ENCODE peak calls at places on chromosomes 1 and 21, in four cellular contexts. Z is A549, F is HepG2, M is H1. S is an unnamed sample.

GRCh38 chr1:93732514-93732913 is 50.9 kb upstream of the BCAR3 start:
- DNase-seq in F (no peak), Z (no peak), M (no peak), S (no peak)

GRCh38 chr1:56575865-56576264 is 3.5 kb downstream of the PLPP3 start:
- DNase-seq in F (no peak), M (no peak), Z (no peak), S (no peak)

GRCh38 chr1:156705918-156706646 is 699 bp upstream of the CRABP2 start:
- DNase-seq in F (peak; percentile 23), M (peak; percentile 86), Z (peak; percentile 53), S (peak; percentile 67)

GRCh38 chr1:245867724-245868123 is 639.4 kb downstream of the SMYD3 start:
- DNase-seq in F (no peak), Z (no peak), M (no peak), S (no peak)

GRCh38 chr1:212167098-212167497 is 118.1 kb upstream of the PPP2R5A start:
- DNase-seq in F (no peak), M (no peak), Z (no peak), S (peak; percentile 18)

GRCh38 chr1:204325944-204326343 is 33.8 kb downstream of the PLEKHA6 start:
- DNase-seq in F (no peak), Z (no peak), M (no peak), S (no peak)

GRCh38 chr21:30199989-30200388 is 15.9 kb downstream of the CLDN8 start:
- DNase-seq in F (no peak), Z (no peak), M (no peak), S (no peak)

GRCh38 chr1:180912801-180913616 is at the start of gene KIAA1614:
- DNase-seq in F (no peak), M (no peak), Z (no peak), S (peak; percentile 30)

GRCh38 chr1:20496241-20496661 is 10.2 kb upstream of the CAMK2N1 start:
- DNase-seq in F (peak; percentile 65), M (no peak), Z (no peak), S (no peak)

GRCh38 chr1:32266926-32267645 is 16.0 kb downstream of the LCK start:
- DNase-seq in M (no peak), F (peak; percentile 39), Z (no peak), S (no peak)

GRCh38 chr21:31351438-31351837 is 7.4 kb upstream of the TIAM1 start:
- DNase-seq in Z (no peak), M (peak; percentile 23), F (no peak), S (no peak)

GRCh38 chr1:162091681-162092524 is 22.4 kb downstream of the NOS1AP start:
- DNase-seq in M (peak; percentile 70), F (peak; percentile 97), Z (no peak), S (no peak)

GRCh38 chr1:24253569-24253968 is 65.6 kb upstream of the GRHL3 start:
- DNase-seq in M (no peak), Z (no peak), F (no peak), S (no peak)

GRCh38 chr1:40638097-40639036 is 27.1 kb downstream of the RIMS3 start:
- DNase-seq in F (no peak), Z (no peak), M (no peak), S (no peak)

GRCh38 chr21:25350056-25350455 is 257.2 kb downstream of the MRPL39 start:
- DNase-seq in Z (no peak), F (no peak), M (no peak), S (peak; percentile 31)

GRCh38 chr1:44031051-44031899 is at the start of gene SLC6A9:
- DNase-seq in M (peak; percentile 47), F (peak; percentile 31), Z (peak; percentile 47), S (no peak)

GRCh38 chr1:246002725-246003441 is 504.2 kb downstream of the SMYD3 start:
- DNase-seq in F (peak; percentile 67), Z (peak; percentile 81), M (peak; percentile 51), S (peak; percentile 81)

GRCh38 chr1:228002792-228003191 is 4.0 kb upstream of the WNT3A start:
- DNase-seq in M (no peak), Z (no peak), F (no peak), S (no peak)

GRCh38 chr1:156356875-156357534 is 12.0 kb upstream of the RHBG start:
- DNase-seq in M (peak; percentile 84), Z (peak; percentile 63), F (peak; percentile 73), S (peak; percentile 65)

GRCh38 chr1:8739377-8739776 is 78.1 kb downstream of the RERE start:
- DNase-seq in M (no peak), Z (peak; percentile 32), F (peak; percentile 38), S (peak; percentile 28)

GRCh38 chr1:15633756-15634420 is 16.6 kb downstream of the DDI2 start:
- DNase-seq in Z (no peak), F (no peak), M (no peak), S (no peak)

GRCh38 chr1:33443705-33444180 is 12.8 kb upstream of the PHC2 start:
- DNase-seq in F (no peak), M (no peak), Z (no peak), S (no peak)

GRCh38 chr1:58789322-58789856 is 5.5 kb upstream of the JUN start:
- DNase-seq in M (no peak), F (no peak), Z (no peak), S (no peak)

GRCh38 chr1:52032785-52033131 is 852 bp downstream of the KTI12 start:
- DNase-seq in M (no peak), F (peak; percentile 15), Z (peak; percentile 32), S (peak; percentile 89)

GRCh38 chr21:33864150-33864549 is 51.5 kb downstream of the ATP5PO start:
- DNase-seq in Z (no peak), F (no peak), M (no peak), S (no peak)

GRCh38 chr1:152745289-152745704 is 12.5 kb upstream of the KPRP start:
- DNase-seq in F (peak; percentile 31), M (no peak), Z (peak; percentile 31), S (peak; percentile 28)

GRCh38 chr1:244210884-244211558 is 159.9 kb downstream of the ZBTB18 start:
- DNase-seq in F (no peak), Z (peak; percentile 43), M (peak; percentile 41), S (no peak)

GRCh38 chr1:207825719-207826556 is 74.1 kb downstream of the CD46 start:
- DNase-seq in F (peak; percentile 10), Z (peak; percentile 31), M (no peak), S (peak; percentile 94)

GRCh38 chr1:31591425-31592093 is 15.2 kb downstream of the TINAGL1 start:
- DNase-seq in F (no peak), Z (peak; percentile 43), M (no peak), S (no peak)

GRCh38 chr1:18932387-18932786 is 24.1 kb downstream of the IFFO2 start:
- DNase-seq in M (no peak), F (no peak), Z (no peak), S (no peak)

GRCh38 chr1:118317836-118318614 is 133.0 kb upstream of the SPAG17 start:
- DNase-seq in M (no peak), Z (no peak), F (no peak), S (no peak)

GRCh38 chr1:2288816-2289536 is 60.9 kb downstream of the SKI start:
- DNase-seq in Z (no peak), M (no peak), F (no peak), S (no peak)

GRCh38 chr1:2289607-2290006 is 61.5 kb downstream of the SKI start:
- DNase-seq in Z (no peak), F (no peak), M (no peak), S (no peak)

GRCh38 chr1:2288308-2288707 is 60.2 kb downstream of the SKI start:
- DNase-seq in M (no peak), Z (no peak), F (no peak), S (no peak)

GRCh38 chr1:2290595-2291510 is 62.7 kb downstream of the SKI start:
- DNase-seq in M (no peak), F (no peak), Z (no peak), S (peak; percentile 100)

GRCh38 chr1:2290171-2290578 is 62.1 kb downstream of the SKI start:
- DNase-seq in F (no peak), M (no peak), Z (no peak), S (no peak)
- H3K4me3 ChIP-seq in F (no peak overlapping the region), M (no peak overlapping the region), Z (no peak overlapping the region), S (no peak overlapping the region)

GRCh38 chr1:103949714-103950113 is 200.0 kb downstream of the AMY1C start:
- DNase-seq in M (no peak), Z (no peak), F (no peak), S (no peak)

GRCh38 chr1:103953386-103953785 is 203.7 kb downstream of the AMY1C start:
- DNase-seq in F (no peak), M (no peak), Z (no peak), S (no peak)

GRCh38 chr1:103945774-103946173 is 196.1 kb downstream of the AMY1C start:
- DNase-seq in M (no peak), F (no peak), Z (no peak), S (no peak)

DNA sequence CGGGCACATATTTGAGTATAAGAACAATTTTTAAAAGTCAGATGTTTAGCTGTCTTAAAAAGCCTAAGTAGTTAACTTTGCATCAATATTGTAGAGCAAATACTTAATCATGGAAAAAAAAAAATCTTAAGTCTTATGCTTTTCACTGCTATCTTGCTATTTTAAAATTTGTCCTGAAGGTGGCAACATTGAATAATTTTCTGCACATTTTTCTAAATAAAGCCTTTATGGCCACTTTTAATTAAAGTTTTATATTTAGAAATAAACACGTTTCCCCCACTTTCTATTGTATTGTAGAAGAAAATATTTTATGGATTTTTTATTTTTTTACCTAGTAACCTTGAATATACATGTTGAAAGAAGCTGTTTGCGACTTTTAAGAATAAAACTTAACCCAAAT is 198.8 kb downstream of the AMY1C start:
- DNase-seq in M (no peak), Z (peak; percentile 11), F (no peak), S (peak; percentile 12)
- TF ChIP-seq CTCF in M (no peak), Z (peak; percentile 12), F (no peak), S (no peak)

GRCh38 chr1:6962956-6963915 is 178.0 kb downstream of the CAMTA1 start:
- DNase-seq in M (peak; percentile 99), F (no peak), Z (no peak), S (no peak)
- TF ChIP-seq MAX in M (no peak), F (no peak), Z (no peak), S (no peak)

GRCh38 chr1:226714148-226714547 is 24.9 kb downstream of the ITPKB start:
- DNase-seq in F (no peak), M (no peak), Z (no peak), S (no peak)

GRCh38 chr1:226709942-226710341 is 29.1 kb downstream of the ITPKB start:
- DNase-seq in F (no peak), Z (no peak), M (no peak), S (no peak)

GRCh38 chr1:226712779-226713420 is 26.2 kb downstream of the ITPKB start:
- DNase-seq in M (no peak), F (no peak), Z (no peak), S (no peak)

GRCh38 chr1:226710501-226710900 is 28.6 kb downstream of the ITPKB start:
- DNase-seq in Z (no peak), M (no peak), F (no peak), S (no peak)

GRCh38 chr1:226711976-226712778 is 26.9 kb downstream of the ITPKB start:
- DNase-seq in M (no peak), Z (no peak), F (no peak), S (no peak)
- H3K4me3 ChIP-seq in M (no peak overlapping the region), Z (no peak overlapping the region), F (no peak overlapping the region), S (no peak overlapping the region)

DNA sequence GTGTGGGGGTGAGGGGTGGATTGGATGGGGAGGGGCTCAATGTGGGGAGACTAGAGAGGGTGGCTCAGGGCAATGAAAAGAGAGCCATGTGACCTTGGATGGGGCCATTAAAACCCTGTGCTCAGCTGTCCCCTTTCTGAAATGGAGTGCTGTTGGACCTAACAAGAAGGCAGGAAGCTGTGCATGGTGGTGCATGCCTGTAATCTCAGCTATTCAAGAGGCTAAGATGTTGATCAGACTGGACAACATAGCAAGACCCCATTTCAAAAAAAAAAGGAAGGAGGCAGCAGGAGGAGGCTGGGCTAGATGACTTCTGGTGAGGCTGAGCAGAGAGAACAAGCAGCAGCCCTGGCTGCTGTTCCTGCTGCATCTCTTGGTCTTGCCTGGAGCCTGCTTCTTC is 7.0 kb downstream of the OPRD1 start:
- DNase-seq in F (no peak), M (no peak), Z (no peak), S (no peak)
- TF ChIP-seq CTCF in F (no peak), M (no peak), Z (no peak), S (no peak)